ENCODE peak calls at places on chromosome 13, in six cellular contexts. F is Peyer's patch; I is mammary epithelial cell; A is CD4-positive, alpha-beta T cell; R is esophagus muscularis mucosa; E is psoas muscle. N is an unnamed sample. For H3K27me3, the result is how much of the 10 kb centered on the place peaks cover.

GRCh38 chr13:94731028-94731427 is 18.7 kb upstream of the SOX21 start:
- DNase-seq in A (no peak), E (no peak), I (no peak), F (no peak), R (no peak), N (no peak)

GRCh38 chr13:23794267-23795161 is 94.7 kb downstream of the MIPEP start:
- DNase-seq in F (no peak), R (no peak), E (no peak), I (peak), A (no peak), N (peak)

GRCh38 chr13:85549819-85550218 is 249.4 kb downstream of the SLITRK6 start:
- DNase-seq in I (no peak), R (no peak), F (no peak), E (no peak), A (no peak), N (no peak)

GRCh38 chr13:50991624-50992610 is 82.3 kb downstream of the RNASEH2B start:
- DNase-seq in R (no peak), I (no peak), F (no peak), A (no peak), E (no peak), N (no peak)

GRCh38 chr13:113860579-113861432 is 3.1 kb downstream of the GAS6 start:
- DNase-seq in F (no peak), E (no peak), I (no peak), A (no peak), R (no peak), N (peak)

GRCh38 chr13:98171806-98172569 is 5.1 kb downstream of the RNF113B start:
- DNase-seq in E (peak), R (no peak), I (no peak), F (no peak), A (no peak), N (no peak)

GRCh38 chr13:44188257-44188656 is 185.4 kb upstream of the SERP2 start:
- DNase-seq in R (no peak), E (no peak), A (no peak), I (peak), F (no peak), N (peak)

GRCh38 chr13:45492538-45492937 is 27.8 kb downstream of the COG3 start:
- DNase-seq in A (no peak), R (no peak), E (no peak), I (no peak), F (no peak), N (no peak)

GRCh38 chr13:94608586-94608985 is 6.9 kb downstream of the GPR180 start:
- DNase-seq in A (no peak), R (no peak), I (no peak), E (no peak), F (no peak), N (no peak)

GRCh38 chr13:32491028-32491427 is 47.6 kb downstream of the N4BP2L2 start:
- DNase-seq in R (no peak), A (no peak), F (no peak), I (no peak), E (no peak), N (no peak)

GRCh38 chr13:78680611-78681010 is 21.7 kb upstream of the OBI1 start:
- DNase-seq in F (no peak), A (no peak), I (no peak), R (no peak), E (no peak), N (peak)

GRCh38 chr13:30881191-30881651 is 24.9 kb upstream of the MEDAG start:
- DNase-seq in E (peak), R (no peak), A (no peak), F (no peak), I (no peak), N (no peak)

GRCh38 chr13:24228852-24229458 is 68.4 kb downstream of the SPATA13 start:
- DNase-seq in I (peak), A (no peak), F (no peak), R (no peak), E (no peak), N (peak)

GRCh38 chr13:83825676-83826075 is 56.6 kb downstream of the SLITRK1 start:
- DNase-seq in F (no peak), E (no peak), I (no peak), R (no peak), A (no peak), N (no peak)

GRCh38 chr13:40132249-40132648 is 476.8 kb downstream of the COG6 start:
- DNase-seq in F (no peak), A (no peak), R (no peak), I (no peak), E (no peak), N (no peak)

GRCh38 chr13:42707596-42707995 is 73.8 kb upstream of the FAM216B start:
- DNase-seq in F (no peak), E (no peak), R (no peak), I (peak), A (no peak), N (no peak)

DNA sequence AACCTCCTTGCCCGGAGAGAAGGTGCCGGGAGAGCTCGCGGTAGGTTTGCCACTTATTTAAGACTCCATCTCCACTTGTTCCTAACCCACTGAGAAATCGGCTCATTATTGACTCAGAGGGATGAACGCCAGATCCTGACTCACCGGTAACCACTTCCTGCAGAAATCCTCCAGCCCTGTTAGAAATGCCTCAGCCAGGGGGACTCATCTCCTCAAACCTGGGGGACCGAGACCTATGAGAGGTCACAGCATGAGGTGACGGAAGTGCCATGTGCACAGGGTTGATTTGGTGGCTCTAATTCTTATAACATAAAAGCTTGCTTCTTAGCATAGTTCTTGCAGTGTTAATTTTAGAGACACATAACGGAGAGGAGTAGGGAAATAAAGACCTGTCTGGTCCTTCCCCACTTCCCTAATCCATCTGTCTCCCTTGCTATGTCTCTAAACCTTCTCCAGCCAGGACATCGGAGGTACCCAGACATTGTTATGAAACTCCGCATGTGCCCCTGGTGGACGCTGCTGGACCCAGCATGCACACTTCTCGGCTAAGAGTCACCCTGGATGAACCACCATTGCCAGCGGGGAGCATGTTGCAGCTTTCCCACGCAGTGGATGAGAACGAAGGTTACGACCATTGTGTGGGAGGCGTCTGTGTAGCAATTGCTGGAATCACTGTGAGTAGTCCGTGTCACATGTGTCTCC is 158.9 kb downstream of the EFNB2 start:
- DNase-seq in R (no peak), A (no peak), F (no peak), I (peak), E (no peak), N (peak)
- H3K27me3 ChIP-seq in R (under half), A (under half), F (under half), I (under half), E (under half), N (under half)

DNA sequence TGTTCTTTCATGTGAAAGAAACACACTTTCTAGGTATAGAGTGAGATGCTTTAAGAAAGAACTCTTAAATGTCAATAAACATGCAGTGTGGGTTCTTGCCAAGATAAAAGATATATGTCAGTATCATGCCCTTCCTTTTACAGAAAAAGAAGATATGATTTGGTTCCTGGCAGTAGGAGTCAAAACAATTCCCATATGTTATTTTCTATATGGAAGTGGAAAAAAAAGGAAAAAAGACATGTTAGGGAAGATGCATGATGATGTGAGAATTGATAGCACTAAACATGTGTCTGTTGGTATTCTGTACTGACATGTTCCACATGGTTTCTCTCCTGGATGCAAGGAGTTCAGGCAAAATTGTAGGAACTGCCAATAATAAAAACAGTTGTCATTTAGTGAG is 318.8 kb upstream of the DACH1 start:
- DNase-seq in F (no peak), A (no peak), R (no peak), I (no peak), E (no peak), N (no peak)
- H3K27me3 ChIP-seq in F (under half), A (under half), R (under half), I (under half), E (under half), N (under half)

GRCh38 chr13:67230243-67230773 is at the start of gene PCDH9:
- DNase-seq in A (peak), E (peak), R (peak), I (peak), F (peak), N (peak)

GRCh38 chr13:67228031-67228430 is 2.1 kb downstream of the PCDH9 start:
- DNase-seq in A (no peak), E (no peak), R (no peak), F (no peak), I (no peak), N (no peak)

GRCh38 chr13:67229438-67230242 is 496 bp downstream of the PCDH9 start:
- DNase-seq in F (no peak), R (no peak), E (no peak), I (no peak), A (no peak), N (peak)

GRCh38 chr13:67227131-67227983 is 2.8 kb downstream of the PCDH9 start:
- DNase-seq in A (no peak), R (no peak), E (no peak), F (no peak), I (no peak), N (no peak)

GRCh38 chr13:67228909-67229308 is 1.2 kb downstream of the PCDH9 start:
- DNase-seq in E (no peak), A (no peak), F (no peak), R (no peak), I (no peak), N (no peak)
- H3K27me3 ChIP-seq in E (under half), A (under half), F (under half), R (under half), I (under half), N (under half)

DNA sequence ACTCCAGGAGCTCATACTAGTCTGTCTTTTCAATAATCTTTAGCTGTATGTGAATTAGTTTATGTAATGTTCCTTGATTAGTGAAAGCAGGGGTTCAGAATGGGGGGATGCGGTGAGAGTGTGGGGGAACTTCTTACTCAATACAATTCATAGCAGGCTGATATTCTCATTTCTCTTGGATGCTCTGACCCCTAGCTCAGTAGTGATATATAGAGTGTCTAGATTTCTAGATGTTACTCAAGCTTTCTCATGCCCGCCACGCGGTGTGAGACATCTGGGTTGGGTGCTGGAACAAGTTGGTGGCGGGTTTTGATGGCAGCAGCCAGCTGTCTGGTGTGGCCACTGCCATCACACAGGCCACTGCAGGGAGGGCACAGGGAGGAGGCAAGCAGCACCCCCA is 39.3 kb upstream of the FLT1 start:
- DNase-seq in I (no peak), F (no peak), A (no peak), R (no peak), E (no peak), N (no peak)
- H3K27me3 ChIP-seq in I (under half), F (under half), A (half or more), R (under half), E (under half), N (under half)

GRCh38 chr13:99973163-99973785 is 1.7 kb upstream of the ZIC5 start:
- DNase-seq in E (no peak), I (no peak), F (no peak), R (no peak), A (no peak), N (no peak)
- H3K27me3 ChIP-seq in E (half or more), I (half or more), F (under half), R (under half), A (half or more), N (half or more)

GRCh38 chr13:66219493-66219892 is 1010.6 kb downstream of the PCDH9 start:
- DNase-seq in I (no peak), E (no peak), A (no peak), F (no peak), R (no peak), N (no peak)

GRCh38 chr13:66222127-66222526 is 1008.0 kb downstream of the PCDH9 start:
- DNase-seq in A (no peak), E (no peak), F (no peak), I (no peak), R (no peak), N (no peak)

GRCh38 chr13:66225071-66225470 is 1005.1 kb downstream of the PCDH9 start:
- DNase-seq in I (no peak), R (no peak), E (no peak), F (no peak), A (no peak), N (no peak)

GRCh38 chr13:66222926-66223325 is 1007.2 kb downstream of the PCDH9 start:
- DNase-seq in F (no peak), R (no peak), I (no peak), A (no peak), E (no peak), N (no peak)

DNA sequence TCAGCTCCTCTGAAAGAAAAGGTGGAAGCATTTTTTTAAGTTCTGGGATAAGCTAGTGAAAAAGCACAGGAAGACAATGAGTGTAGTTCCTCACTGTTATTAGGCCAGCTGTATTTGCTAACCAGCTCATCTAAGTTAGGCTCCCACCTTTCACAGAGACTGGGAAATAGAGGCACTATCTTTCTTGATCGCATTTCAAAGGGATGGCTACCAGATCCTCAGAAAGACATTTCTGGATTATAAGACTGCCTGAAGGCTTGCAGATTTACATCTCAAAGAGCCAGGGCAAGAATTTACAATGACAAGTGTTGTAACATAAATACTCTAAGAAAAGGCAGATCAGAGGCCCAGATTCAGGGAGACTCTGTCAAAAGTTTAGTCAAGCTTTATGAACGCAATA is 1005.5 kb downstream of the PCDH9 start:
- DNase-seq in I (no peak), E (no peak), R (no peak), A (no peak), F (no peak), N (no peak)
- H3K27me3 ChIP-seq in I (under half), E (under half), R (under half), A (under half), F (under half), N (under half)

DNA sequence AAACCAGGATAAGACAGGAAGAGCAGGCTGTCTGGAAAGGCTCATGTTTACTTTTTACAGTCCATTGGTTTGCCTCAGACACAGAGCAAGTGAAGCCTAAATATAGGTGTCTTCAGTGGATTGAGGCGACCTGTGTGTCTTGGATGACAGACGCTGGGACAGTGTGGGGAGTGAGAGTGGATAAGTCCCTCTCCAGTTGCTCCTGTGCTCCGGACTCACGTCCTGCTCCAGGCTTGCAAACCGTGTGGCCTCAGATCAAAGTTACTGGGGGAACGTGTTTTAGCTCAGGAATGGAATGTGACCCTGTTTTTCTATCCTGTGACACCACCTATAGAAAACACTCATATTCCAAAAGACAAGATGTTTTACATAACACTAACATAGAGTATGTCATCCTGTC is 465.7 kb downstream of the MYO16 start:
- DNase-seq in E (no peak), F (no peak), A (no peak), I (no peak), R (no peak), N (no peak)
- H3K27me3 ChIP-seq in E (under half), F (under half), A (under half), I (under half), R (under half), N (under half)

N was measured in PC-3.